ENCODE peak calls at places on chromosomes 11 and 22, in four cellular contexts. One of them, this sample, is unnamed.

GRCh38 chr11:94956963-94957362 is 16.4 kb downstream of the CWC15 start:
- DNase-seq in AG04450: no peak
- DNase-seq in substantia nigra: no peak
- DNase-seq in erythroblast: no peak
- DNase-seq in this sample: no peak

GRCh38 chr11:36265793-36266628 is 23.2 kb downstream of the COMMD9 start:
- DNase-seq in AG04450: no peak
- DNase-seq in substantia nigra: no peak
- DNase-seq in erythroblast: peak
- DNase-seq in this sample: peak

GRCh38 chr22:31474743-31475142 is 14.9 kb downstream of the EIF4ENIF1 start:
- DNase-seq in AG04450: peak
- DNase-seq in substantia nigra: no peak
- DNase-seq in erythroblast: no peak
- DNase-seq in this sample: no peak

GRCh38 chr11:119660166-119660720 is 68.8 kb downstream of the NECTIN1 start:
- DNase-seq in AG04450: no peak
- DNase-seq in substantia nigra: no peak
- DNase-seq in erythroblast: no peak
- DNase-seq in this sample: no peak

GRCh38 chr22:39308614-39309363 is 10.6 kb downstream of the RPL3 start:
- DNase-seq in AG04450: peak
- DNase-seq in substantia nigra: no peak
- DNase-seq in erythroblast: peak
- DNase-seq in this sample: no peak

GRCh38 chr22:31715157-31715778 is 34.7 kb downstream of the PRR14L start:
- DNase-seq in AG04450: no peak
- DNase-seq in substantia nigra: no peak
- DNase-seq in erythroblast: no peak
- DNase-seq in this sample: no peak

GRCh38 chr11:6812391-6813005 is 13.0 kb upstream of the OR6A2 start:
- DNase-seq in AG04450: no peak
- DNase-seq in substantia nigra: no peak
- DNase-seq in erythroblast: peak
- DNase-seq in this sample: peak

GRCh38 chr11:6431861-6432260 is 8.9 kb downstream of the HPX start:
- DNase-seq in AG04450: no peak
- DNase-seq in substantia nigra: no peak
- DNase-seq in erythroblast: no peak
- DNase-seq in this sample: no peak

GRCh38 chr22:27663812-27664211 is 137.7 kb downstream of the MN1 start:
- DNase-seq in AG04450: no peak
- DNase-seq in substantia nigra: no peak
- DNase-seq in erythroblast: no peak
- DNase-seq in this sample: no peak

GRCh38 chr11:112113539-112114457 is 27.1 kb downstream of the SDHD start:
- DNase-seq in AG04450: no peak
- DNase-seq in substantia nigra: no peak
- DNase-seq in erythroblast: peak
- DNase-seq in this sample: peak

GRCh38 chr22:37130031-37130430 is 19.7 kb downstream of the IL2RB start:
- DNase-seq in AG04450: no peak
- DNase-seq in substantia nigra: no peak
- DNase-seq in erythroblast: no peak
- DNase-seq in this sample: no peak